ENCODE peak calls at places on chromosomes 13 and 19, in four cellular contexts. A is endodermal cell, W is RWPE1, E is left ventricle myocardium inferior. K is an unnamed sample.

GRCh38 chr13:39049274-39049673 is 11.0 kb downstream of the NHLRC3 start:
- DNase-seq in W (no peak), A (no peak), E (no peak), K (no peak)

GRCh38 chr19:50909240-50910070 is 1.7 kb downstream of the KLK4 start:
- DNase-seq in E (no peak), W (peak; percentile 70), A (peak; percentile 100), K (no peak)

GRCh38 chr19:13530720-13531119 is 24.4 kb upstream of the CACNA1A start:
- DNase-seq in W (no peak), A (peak; percentile 49), E (no peak), K (no peak)

GRCh38 chr19:10105241-10106099 is 692 bp upstream of the PPAN start:
- DNase-seq in W (no peak), A (no peak), E (no peak), K (no peak)

GRCh38 chr13:95697052-95697680 is 20.2 kb downstream of the DNAJC3 start:
- DNase-seq in E (no peak), W (no peak), A (no peak), K (no peak)

GRCh38 chr19:45098521-45099464 is 5.8 kb downstream of the PPP1R37 start:
- DNase-seq in W (no peak), E (peak; percentile 45), A (peak; percentile 46), K (no peak)

GRCh38 chr19:13036366-13036976 is 41.2 kb downstream of the NFIX start:
- DNase-seq in E (no peak), W (peak; percentile 89), A (peak; percentile 58), K (no peak)

GRCh38 chr13:112928958-112929777 is 39.8 kb upstream of the MCF2L start:
- DNase-seq in E (no peak), A (no peak), W (no peak), K (no peak)

GRCh38 chr13:52454825-52455676 is at the start of gene CKAP2:
- DNase-seq in W (peak; percentile 94), A (peak; percentile 98), E (peak; percentile 93), K (peak; percentile 90)

GRCh38 chr19:4075373-4075772 is 8.7 kb upstream of the ZBTB7A start:
- DNase-seq in E (no peak), A (no peak), W (no peak), K (peak; percentile 84)

GRCh38 chr13:113948034-113948742 is 25.7 kb downstream of the C13orf46 start:
- DNase-seq in W (no peak), A (no peak), E (peak; percentile 8), K (peak; percentile 31)

GRCh38 chr13:113946409-113947181 is 27.3 kb downstream of the C13orf46 start:
- DNase-seq in A (no peak), E (no peak), W (no peak), K (peak; percentile 37)

GRCh38 chr13:113949546-113949945 is 24.3 kb downstream of the C13orf46 start:
- DNase-seq in W (no peak), A (no peak), E (peak; percentile 9), K (peak; percentile 43)

GRCh38 chr13:113945857-113946408 is 27.9 kb downstream of the C13orf46 start:
- DNase-seq in E (no peak), W (no peak), A (no peak), K (peak; percentile 10)

GRCh38 chr13:113947321-113948033 is 26.4 kb downstream of the C13orf46 start:
- DNase-seq in W (peak; percentile 73), E (peak; percentile 42), A (peak; percentile 74), K (peak; percentile 36)
- TF ChIP-seq CTCF in W (peak; percentile 84), E (peak; percentile 76), A (peak; percentile 59), K (no peak)

DNA sequence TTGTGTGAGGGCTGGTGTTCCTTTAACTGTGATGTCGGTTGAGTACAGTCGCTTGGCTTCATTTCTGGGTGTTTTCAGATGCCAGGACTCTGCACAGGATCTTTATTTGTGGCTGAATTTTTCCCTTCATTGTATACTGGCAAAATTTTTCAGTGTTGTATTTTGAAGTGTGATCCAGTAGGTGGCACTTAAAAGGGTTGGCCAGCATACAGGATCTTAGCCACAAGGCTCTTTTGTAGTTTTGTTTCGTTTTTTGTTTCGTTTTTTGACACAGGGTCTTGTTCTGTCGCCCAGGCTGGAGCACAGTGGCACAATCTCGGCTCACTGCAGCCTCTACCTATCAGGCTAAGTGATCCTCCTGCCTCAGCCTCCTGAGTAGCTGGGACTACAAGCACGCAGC is 8.7 kb downstream of the FCAR start:
- DNase-seq in E (no peak), W (no peak), A (no peak), K (no peak)
- TF ChIP-seq CTCF in E (no peak), W (no peak), A (peak; percentile 61), K (peak; percentile 33)

GRCh38 chr13:47594833-47595232 is 406.2 kb downstream of the SUCLA2 start:
- DNase-seq in A (peak; percentile 83), E (no peak), W (no peak), K (no peak)

GRCh38 chr13:47603365-47603764 is 397.7 kb downstream of the SUCLA2 start:
- DNase-seq in E (no peak), A (no peak), W (no peak), K (no peak)

DNA sequence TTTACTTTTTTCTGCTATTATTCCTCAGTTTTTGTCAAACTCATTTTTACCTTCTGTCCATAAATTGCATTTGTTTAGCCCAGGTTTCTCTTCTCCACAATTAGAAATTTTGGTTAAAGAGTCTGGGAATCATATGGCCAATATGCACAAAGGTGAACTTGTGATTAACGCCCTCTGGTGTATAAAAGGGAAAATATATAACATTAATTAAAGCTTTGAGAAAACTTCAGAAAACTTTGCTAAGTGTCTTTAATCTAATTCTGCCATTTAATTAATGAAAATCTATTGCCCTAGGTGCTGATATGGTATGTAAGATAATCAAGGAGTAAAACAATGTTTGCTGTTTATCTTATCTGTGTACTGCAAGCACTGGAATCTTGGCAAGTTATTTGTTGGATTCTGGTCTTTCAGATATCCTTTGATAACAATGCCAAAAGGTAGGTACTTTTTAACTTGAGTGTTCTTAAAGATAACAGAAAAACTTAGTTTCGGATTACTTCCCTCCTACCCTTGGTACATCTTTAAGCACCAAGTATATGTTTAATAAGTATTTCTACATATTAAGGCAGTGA is 402.6 kb downstream of the SUCLA2 start:
- DNase-seq in A (no peak), W (peak; percentile 17), E (no peak), K (no peak)
- TF ChIP-seq CTCF in A (peak; percentile 48), W (peak; percentile 51), E (peak; percentile 47), K (peak; percentile 45)

GRCh38 chr19:31586282-31586681 is 237.0 kb upstream of the TSHZ3 start:
- DNase-seq in W (no peak), E (no peak), A (no peak), K (no peak)
- TF ChIP-seq CTCF in W (no peak), E (no peak), A (no peak), K (no peak)

DNA sequence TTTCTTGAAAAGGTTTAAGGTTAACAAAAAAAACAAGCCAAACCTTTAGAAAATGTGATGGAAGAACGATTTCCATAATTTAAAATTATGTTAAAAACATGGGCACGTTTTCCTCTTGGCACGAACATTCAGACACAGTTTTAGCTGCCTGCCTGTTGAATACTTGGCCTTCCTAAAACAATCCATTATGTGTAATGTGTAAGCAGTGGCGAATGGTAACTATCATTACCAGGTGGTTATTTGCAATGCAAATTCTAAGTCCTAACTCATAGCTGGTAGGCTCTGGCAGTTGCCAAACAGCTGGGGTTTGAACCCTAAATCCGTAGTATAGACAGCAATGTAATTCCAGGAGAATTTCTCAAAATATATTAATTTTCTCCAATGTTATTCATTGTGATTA is 1425.7 kb upstream of the SLC10A2 start:
- DNase-seq in A (no peak), E (no peak), W (no peak), K (no peak)
- TF ChIP-seq CTCF in A (no peak), E (no peak), W (no peak), K (no peak)

DNA sequence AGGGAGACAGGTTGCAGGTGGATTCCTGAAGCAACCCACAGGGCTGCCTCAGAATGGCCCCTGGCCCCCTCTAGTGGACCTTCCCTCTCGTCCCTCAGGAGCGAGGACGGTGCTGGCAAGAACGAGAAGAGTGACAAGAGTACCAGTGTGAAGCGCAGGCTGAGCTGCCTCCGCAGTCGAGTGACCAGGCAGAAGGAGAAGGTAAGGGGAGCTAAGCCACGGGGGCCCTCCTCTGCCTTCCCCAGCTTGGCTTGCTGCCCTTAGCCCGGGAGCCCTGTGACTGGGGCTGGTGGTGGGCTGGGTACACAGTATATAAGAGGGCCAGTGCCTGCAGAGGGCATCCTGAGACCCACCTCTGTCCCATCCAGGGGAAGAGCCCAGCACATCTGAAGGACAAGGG is 34.0 kb downstream of the ARHGEF18 start:
- DNase-seq in E (no peak), A (peak; percentile 72), W (no peak), K (no peak)
- TF ChIP-seq CTCF in E (no peak), A (peak; percentile 64), W (no peak), K (no peak)